ENCODE peak calls at places on chromosomes 4 and X, in seven cellular contexts. Q is H1; L is IMR-90; I is HCT116; M is CD8-positive, alpha-beta T cell; R is fibroblast of lung; H is PC-3. G is an unnamed sample.

GRCh38 chrX:15926622-15927021 is 72.0 kb upstream of the AP1S2 start:
- DNase-seq in H (no peak), L (no peak), I (no peak), R (no peak), M (no peak), Q (no peak), G (no peak)

GRCh38 chr4:33063238-33063637 is 2343.1 kb downstream of the PCDH7 start:
- DNase-seq in I (no peak), Q (no peak), R (peak), H (peak), M (no peak), L (peak), G (no peak)

GRCh38 chr4:27084685-27085356 is 224.2 kb downstream of the STIM2 start:
- DNase-seq in M (no peak), L (peak), Q (peak), R (peak), I (no peak), H (peak), G (peak)

GRCh38 chrX:154719132-154719675 is 31.7 kb downstream of the GAB3 start:
- DNase-seq in I (no peak), L (peak), H (peak), M (peak), R (peak), Q (no peak), G (no peak)

GRCh38 chr4:147768113-147768512 is 36.2 kb downstream of the ARHGAP10 start:
- DNase-seq in R (peak), I (no peak), Q (no peak), H (peak), M (no peak), L (peak), G (no peak)

GRCh38 chr4:1223841-1224809 is 24.8 kb downstream of the CTBP1 start:
- DNase-seq in M (no peak), R (no peak), L (no peak), I (no peak), H (no peak), Q (no peak), G (no peak)

GRCh38 chrX:36986231-36986630 is 21.9 kb upstream of the FAM47C start:
- DNase-seq in H (no peak), Q (no peak), I (no peak), R (no peak), M (no peak), L (no peak), G (no peak)

GRCh38 chrX:106177106-106177981 is 9.2 kb downstream of the PWWP3B start:
- DNase-seq in Q (peak), I (no peak), M (no peak), H (no peak), R (peak), L (no peak), G (no peak)

GRCh38 chrX:43317378-43317777 is 338.7 kb upstream of the MAOA start:
- DNase-seq in Q (no peak), I (no peak), R (no peak), L (no peak), H (no peak), M (no peak), G (no peak)

GRCh38 chr4:41209187-41209586 is 5.2 kb downstream of the APBB2 start:
- DNase-seq in R (peak), M (no peak), I (no peak), H (no peak), Q (no peak), L (no peak), G (no peak)

GRCh38 chr4:4914059-4914820 is 54.8 kb downstream of the MSX1 start:
- DNase-seq in L (peak), Q (no peak), H (peak), I (no peak), R (peak), M (no peak), G (peak)

GRCh38 chr4:66920514-66920913 is 624.8 kb downstream of the CENPC start:
- DNase-seq in Q (no peak), H (no peak), I (no peak), M (no peak), L (no peak), R (no peak), G (no peak)

GRCh38 chrX:100368167-100368566 is 41.9 kb downstream of the PCDH19 start:
- DNase-seq in Q (no peak), L (peak), H (peak), M (no peak), I (peak), R (no peak), G (peak)

GRCh38 chrX:48569958-48570357 is 4.3 kb upstream of the RBM3 start:
- DNase-seq in H (peak), M (no peak), Q (no peak), I (no peak), L (peak), R (peak), G (no peak)

GRCh38 chrX:138925330-138925729 is 213.8 kb upstream of the FGF13 start:
- DNase-seq in R (peak), I (no peak), M (no peak), Q (no peak), L (peak), H (peak), G (no peak)

GRCh38 chr4:155610143-155610542 is 56.5 kb upstream of the GUCY1A1 start:
- DNase-seq in I (no peak), M (no peak), Q (no peak), H (no peak), R (no peak), L (no peak), G (no peak)

GRCh38 chr4:3303840-3304715 is 11.3 kb downstream of the RGS12 start:
- DNase-seq in L (no peak), M (peak), H (no peak), I (no peak), R (no peak), Q (no peak), G (no peak)

GRCh38 chr4:160202802-160203201 is 1099.9 kb downstream of the RAPGEF2 start:
- DNase-seq in H (peak), R (peak), I (no peak), L (no peak), M (no peak), Q (no peak), G (no peak)

GRCh38 chr4:80197132-80197573 is at the start of gene PRDM8:
- DNase-seq in I (no peak), H (no peak), Q (peak), M (peak), L (peak), R (peak), G (peak)
- H3K4me3 ChIP-seq in I (no peak), H (peak), Q (no peak), M (peak), L (peak), R (peak), G (peak)

GRCh38 chr4:112379306-112379705 is 82.1 kb downstream of the ALPK1 start:
- DNase-seq in H (no peak), M (no peak), I (no peak), L (no peak), Q (peak), R (peak), G (no peak)
- H3K27ac ChIP-seq in H (no peak), M (no peak), I (no peak), L (no peak), Q (no peak), R (no peak), G (no peak)

GRCh38 chrX:7927259-7928167 is at the start of gene PNPLA4:
- DNase-seq in Q (peak), M (peak), L (peak), I (peak), R (peak), H (peak), G (peak)
- TF ChIP-seq CTCF in Q (peak), M (no peak), L (no peak), I (peak), R (peak), H (no peak), G (peak)

DNA sequence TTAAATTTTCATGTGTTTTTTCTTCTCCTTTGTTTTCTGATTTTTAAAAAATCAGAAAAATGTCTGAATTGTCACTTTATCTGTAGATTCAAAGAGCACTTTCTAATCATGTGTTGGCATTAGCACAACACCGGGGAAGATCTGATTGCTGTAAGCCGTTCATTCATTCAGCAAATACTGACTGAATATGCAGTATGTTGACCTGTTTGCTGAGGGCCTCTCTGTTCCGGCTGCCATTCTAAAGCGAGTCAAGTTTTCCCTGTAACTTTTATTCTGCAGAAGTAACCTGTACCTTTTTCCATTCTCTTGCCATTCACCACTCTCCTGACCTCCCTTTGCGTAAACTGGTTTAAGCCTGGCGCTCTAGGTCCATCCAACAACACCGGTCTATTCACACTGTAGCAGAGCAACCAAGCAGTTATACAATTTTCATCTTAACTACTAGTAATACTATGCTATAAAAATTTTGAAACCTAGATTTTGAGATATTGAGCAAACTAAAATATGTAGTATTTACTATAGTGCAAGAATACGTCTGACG is 6.7 kb downstream of the SORBS2 start:
- DNase-seq in R (no peak), Q (no peak), L (no peak), I (no peak), H (no peak), M (no peak), G (no peak)
- H3K4me3 ChIP-seq in R (no peak), Q (no peak), L (no peak), I (no peak), H (no peak), M (no peak), G (no peak)

GRCh38 chrX:130893356-130894085 is 9.5 kb downstream of the ENOX2 start:
- DNase-seq in L (peak), H (no peak), M (no peak), R (no peak), I (no peak), Q (no peak), G (no peak)

GRCh38 chrX:130896816-130897508 is 6.0 kb downstream of the ENOX2 start:
- DNase-seq in M (no peak), Q (no peak), R (peak), I (no peak), L (peak), H (no peak), G (no peak)

GRCh38 chrX:130896026-130896425 is 7.0 kb downstream of the ENOX2 start:
- DNase-seq in I (no peak), H (no peak), L (peak), R (no peak), Q (no peak), M (no peak), G (no peak)

DNA sequence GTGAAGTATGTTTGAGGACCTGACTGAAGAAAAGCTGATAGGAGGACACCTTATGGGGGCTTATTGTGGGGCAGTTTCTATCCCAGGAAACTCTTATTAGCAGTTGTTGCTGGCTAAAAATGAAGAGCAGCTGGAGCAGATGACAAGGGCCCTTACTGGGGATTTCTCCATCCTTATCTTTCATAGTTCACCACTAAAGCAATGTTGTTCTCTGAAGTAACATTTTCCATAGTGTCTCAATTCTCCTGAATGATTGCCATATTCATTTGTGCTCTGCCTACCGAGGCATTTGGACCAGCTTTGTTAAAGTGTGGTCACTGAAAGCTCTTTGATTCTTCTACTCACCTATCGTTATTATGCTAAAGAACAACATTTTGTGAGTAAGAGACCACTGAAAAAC is 7.7 kb downstream of the ENOX2 start:
- DNase-seq in L (peak), Q (no peak), M (no peak), I (no peak), R (no peak), H (no peak), G (no peak)
- H3K27ac ChIP-seq in L (no peak), Q (no peak), M (no peak), I (no peak), R (no peak), H (no peak), G (no peak)

GRCh38 chr4:180828455-180829018 is 1414.7 kb upstream of the TENM3 start:
- DNase-seq in Q (no peak), R (peak), M (no peak), L (peak), I (peak), H (peak), G (peak)

GRCh38 chr4:180827193-180827592 is 1416.0 kb upstream of the TENM3 start:
- DNase-seq in H (peak), I (no peak), L (peak), R (peak), Q (no peak), M (no peak), G (no peak)

GRCh38 chr4:180827610-180828009 is 1415.6 kb upstream of the TENM3 start:
- DNase-seq in I (no peak), H (peak), L (peak), M (no peak), R (peak), Q (no peak), G (no peak)

GRCh38 chr4:180832086-180832485 is 1411.1 kb upstream of the TENM3 start:
- DNase-seq in M (no peak), R (no peak), Q (no peak), L (no peak), I (no peak), H (peak), G (peak)
- TF ChIP-seq CTCF in M (no peak), R (no peak), Q (peak), L (peak), I (peak), H (peak), G (peak)

GRCh38 chrX:87370865-87371264 is 146.7 kb upstream of the KLHL4 start:
- DNase-seq in H (no peak), L (no peak), M (no peak), Q (no peak), I (no peak), R (no peak), G (no peak)

GRCh38 chrX:87376896-87377295 is 140.7 kb upstream of the KLHL4 start:
- DNase-seq in M (no peak), R (no peak), L (no peak), Q (no peak), I (no peak), H (no peak), G (no peak)

DNA sequence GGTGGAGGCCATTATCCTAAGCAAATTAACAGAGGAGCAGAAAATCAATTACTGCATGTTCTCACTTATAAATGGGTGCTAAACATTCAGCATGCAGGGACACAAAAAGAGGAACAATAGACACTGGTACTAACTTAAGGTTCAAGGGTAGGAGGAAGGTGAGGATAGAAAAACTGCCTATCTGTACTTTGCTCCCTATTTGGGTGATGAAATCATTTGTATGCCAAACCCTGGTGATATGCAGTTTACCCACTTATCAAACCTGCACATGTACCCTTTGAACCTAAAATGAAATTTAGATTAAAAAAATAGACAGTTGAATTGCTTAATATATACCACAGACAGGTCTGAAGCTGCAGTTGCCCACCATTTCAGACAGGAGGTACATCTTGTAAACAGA is 143.3 kb upstream of the KLHL4 start:
- DNase-seq in L (no peak), M (no peak), R (no peak), H (no peak), Q (no peak), I (no peak), G (no peak)
- H3K4me3 ChIP-seq in L (no peak), M (no peak), R (no peak), H (no peak), Q (no peak), I (no peak), G (no peak)

DNA sequence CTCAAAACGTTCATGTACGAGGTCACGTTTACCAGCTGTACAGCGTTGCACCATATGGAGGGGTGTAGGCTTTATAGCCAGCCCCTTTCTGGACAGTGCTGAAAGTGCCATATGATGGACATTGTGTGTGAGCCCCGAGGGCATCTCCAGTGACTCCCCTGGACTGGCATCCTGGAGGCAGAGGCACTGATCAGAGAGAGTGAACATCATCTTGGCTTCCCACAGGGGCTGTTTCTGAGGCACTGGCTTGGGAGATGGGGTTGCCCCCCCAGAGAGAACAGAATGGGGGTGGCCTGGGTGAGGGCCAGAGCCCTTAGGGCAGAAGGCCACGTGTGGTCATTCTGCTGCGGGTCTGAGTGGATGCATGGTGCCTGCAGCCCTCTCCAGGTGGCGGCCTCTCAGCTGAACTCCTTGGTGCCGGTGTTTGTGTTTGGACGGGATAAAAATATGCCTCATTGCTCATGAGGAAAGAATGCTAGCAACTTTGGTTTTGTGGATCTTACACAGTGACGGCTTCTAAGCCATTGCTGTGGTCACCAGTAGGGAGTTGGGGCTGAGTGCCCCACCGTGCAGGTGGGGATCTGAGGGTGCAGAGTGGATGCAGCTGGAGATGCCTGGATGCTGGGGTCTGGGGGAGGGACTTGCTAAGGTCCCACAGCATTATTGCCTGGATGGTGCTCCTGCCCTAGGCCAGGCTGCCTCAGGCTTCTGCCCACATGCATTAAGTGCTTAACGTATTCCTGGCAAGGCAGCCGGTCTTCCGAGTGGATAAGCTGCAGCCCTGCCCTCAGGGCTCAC is 3.4 kb downstream of the WFS1 start:
- DNase-seq in I (no peak), L (peak), Q (no peak), R (peak), M (no peak), H (peak), G (peak)
- H3K27ac ChIP-seq in I (peak), L (peak), Q (no peak), R (peak), M (no peak), H (peak), G (no peak)

G was measured in WERI-Rb-1.